ENCODE peak calls at places on chromosomes 6 and 20, in eight cellular contexts. One of them, this sample, is unnamed.

GRCh38 chr6:81713205-81713604 is 39.3 kb downstream of the TENT5A start:
- DNase-seq in dorsolateral prefrontal cortex: no peak
- DNase-seq in CD4-positive, CD25-positive, alpha-beta regulatory T cell: no peak
- DNase-seq in stimulated activated CD8-positive, alpha-beta memory T cell treated with anti-CD3 and anti-CD28 coated beads, Interleukin-2, amount 100 ng/mL, for 1 hour: no peak
- DNase-seq in GM19239: no peak
- DNase-seq in Jurkat, Clone E6-1: no peak
- DNase-seq in A172: no peak
- DNase-seq in hypothalamus: no peak
- DNase-seq in this sample: no peak

GRCh38 chr6:134813146-134813545 is 136.8 kb downstream of the ALDH8A1 start:
- DNase-seq in A172: peak
- DNase-seq in stimulated activated CD8-positive, alpha-beta memory T cell treated with anti-CD3 and anti-CD28 coated beads, Interleukin-2, amount 100 ng/mL, for 1 hour: no peak
- DNase-seq in hypothalamus: no peak
- DNase-seq in CD4-positive, CD25-positive, alpha-beta regulatory T cell: no peak
- DNase-seq in dorsolateral prefrontal cortex: no peak
- DNase-seq in GM19239: no peak
- DNase-seq in Jurkat, Clone E6-1: no peak
- DNase-seq in this sample: no peak

GRCh38 chr6:63676412-63677114 is 41.0 kb downstream of the PHF3 start:
- DNase-seq in A172: no peak
- DNase-seq in dorsolateral prefrontal cortex: no peak
- DNase-seq in stimulated activated CD8-positive, alpha-beta memory T cell treated with anti-CD3 and anti-CD28 coated beads, Interleukin-2, amount 100 ng/mL, for 1 hour: no peak
- DNase-seq in Jurkat, Clone E6-1: no peak
- DNase-seq in CD4-positive, CD25-positive, alpha-beta regulatory T cell: no peak
- DNase-seq in GM19239: no peak
- DNase-seq in hypothalamus: no peak
- DNase-seq in this sample: no peak

GRCh38 chr6:47371875-47372255 is 62.2 kb upstream of the TNFRSF21 start:
- DNase-seq in A172: no peak
- DNase-seq in Jurkat, Clone E6-1: no peak
- DNase-seq in stimulated activated CD8-positive, alpha-beta memory T cell treated with anti-CD3 and anti-CD28 coated beads, Interleukin-2, amount 100 ng/mL, for 1 hour: no peak
- DNase-seq in dorsolateral prefrontal cortex: no peak
- DNase-seq in hypothalamus: no peak
- DNase-seq in GM19239: no peak
- DNase-seq in CD4-positive, CD25-positive, alpha-beta regulatory T cell: no peak
- DNase-seq in this sample: no peak

GRCh38 chr6:6678185-6678671 is 89.7 kb downstream of the LY86 start:
- DNase-seq in A172: peak
- DNase-seq in dorsolateral prefrontal cortex: no peak
- DNase-seq in Jurkat, Clone E6-1: no peak
- DNase-seq in hypothalamus: no peak
- DNase-seq in GM19239: no peak
- DNase-seq in stimulated activated CD8-positive, alpha-beta memory T cell treated with anti-CD3 and anti-CD28 coated beads, Interleukin-2, amount 100 ng/mL, for 1 hour: no peak
- DNase-seq in CD4-positive, CD25-positive, alpha-beta regulatory T cell: no peak
- DNase-seq in this sample: no peak

GRCh38 chr20:10919549-10920140 is 245.8 kb upstream of the JAG1 start:
- DNase-seq in Jurkat, Clone E6-1: no peak
- DNase-seq in dorsolateral prefrontal cortex: no peak
- DNase-seq in CD4-positive, CD25-positive, alpha-beta regulatory T cell: no peak
- DNase-seq in stimulated activated CD8-positive, alpha-beta memory T cell treated with anti-CD3 and anti-CD28 coated beads, Interleukin-2, amount 100 ng/mL, for 1 hour: no peak
- DNase-seq in GM19239: no peak
- DNase-seq in A172: peak
- DNase-seq in hypothalamus: no peak
- DNase-seq in this sample: no peak

GRCh38 chr20:50646483-50646996 is 44.8 kb downstream of the RIPOR3 start:
- DNase-seq in A172: no peak
- DNase-seq in stimulated activated CD8-positive, alpha-beta memory T cell treated with anti-CD3 and anti-CD28 coated beads, Interleukin-2, amount 100 ng/mL, for 1 hour: no peak
- DNase-seq in hypothalamus: no peak
- DNase-seq in Jurkat, Clone E6-1: no peak
- DNase-seq in CD4-positive, CD25-positive, alpha-beta regulatory T cell: no peak
- DNase-seq in GM19239: no peak
- DNase-seq in dorsolateral prefrontal cortex: no peak
- DNase-seq in this sample: no peak

GRCh38 chr6:105898286-105898685 is 187.8 kb upstream of the PRDM1 start:
- DNase-seq in GM19239: no peak
- DNase-seq in hypothalamus: no peak
- DNase-seq in CD4-positive, CD25-positive, alpha-beta regulatory T cell: no peak
- DNase-seq in dorsolateral prefrontal cortex: no peak
- DNase-seq in stimulated activated CD8-positive, alpha-beta memory T cell treated with anti-CD3 and anti-CD28 coated beads, Interleukin-2, amount 100 ng/mL, for 1 hour: no peak
- DNase-seq in A172: peak
- DNase-seq in Jurkat, Clone E6-1: no peak
- DNase-seq in this sample: no peak

GRCh38 chr20:1856419-1856818 is 38.8 kb upstream of the SIRPA start:
- DNase-seq in dorsolateral prefrontal cortex: no peak
- DNase-seq in CD4-positive, CD25-positive, alpha-beta regulatory T cell: no peak
- DNase-seq in GM19239: no peak
- DNase-seq in hypothalamus: no peak
- DNase-seq in stimulated activated CD8-positive, alpha-beta memory T cell treated with anti-CD3 and anti-CD28 coated beads, Interleukin-2, amount 100 ng/mL, for 1 hour: no peak
- DNase-seq in Jurkat, Clone E6-1: no peak
- DNase-seq in A172: no peak
- DNase-seq in this sample: no peak

GRCh38 chr20:43870484-43870883 is 44.2 kb upstream of the TOX2 start:
- DNase-seq in GM19239: no peak
- DNase-seq in Jurkat, Clone E6-1: no peak
- DNase-seq in CD4-positive, CD25-positive, alpha-beta regulatory T cell: no peak
- DNase-seq in hypothalamus: no peak
- DNase-seq in A172: peak
- DNase-seq in stimulated activated CD8-positive, alpha-beta memory T cell treated with anti-CD3 and anti-CD28 coated beads, Interleukin-2, amount 100 ng/mL, for 1 hour: no peak
- DNase-seq in dorsolateral prefrontal cortex: no peak
- DNase-seq in this sample: no peak

GRCh38 chr20:1965520-1966278 is 28.2 kb downstream of the PDYN start:
- DNase-seq in Jurkat, Clone E6-1: peak
- DNase-seq in GM19239: peak
- DNase-seq in stimulated activated CD8-positive, alpha-beta memory T cell treated with anti-CD3 and anti-CD28 coated beads, Interleukin-2, amount 100 ng/mL, for 1 hour: peak
- DNase-seq in hypothalamus: peak
- DNase-seq in A172: peak
- DNase-seq in CD4-positive, CD25-positive, alpha-beta regulatory T cell: peak
- DNase-seq in dorsolateral prefrontal cortex: peak
- DNase-seq in this sample: no peak

GRCh38 chr20:47370850-47371782 is 14.6 kb upstream of the ZMYND8 start:
- DNase-seq in hypothalamus: no peak
- DNase-seq in GM19239: no peak
- DNase-seq in dorsolateral prefrontal cortex: no peak
- DNase-seq in CD4-positive, CD25-positive, alpha-beta regulatory T cell: no peak
- DNase-seq in stimulated activated CD8-positive, alpha-beta memory T cell treated with anti-CD3 and anti-CD28 coated beads, Interleukin-2, amount 100 ng/mL, for 1 hour: no peak
- DNase-seq in Jurkat, Clone E6-1: no peak
- DNase-seq in A172: no peak
- DNase-seq in this sample: no peak

GRCh38 chr6:125747589-125748533 is 1.6 kb upstream of the HEY2 start:
- DNase-seq in stimulated activated CD8-positive, alpha-beta memory T cell treated with anti-CD3 and anti-CD28 coated beads, Interleukin-2, amount 100 ng/mL, for 1 hour: no peak
- DNase-seq in GM19239: no peak
- DNase-seq in hypothalamus: peak
- DNase-seq in Jurkat, Clone E6-1: no peak
- DNase-seq in A172: no peak
- DNase-seq in CD4-positive, CD25-positive, alpha-beta regulatory T cell: peak
- DNase-seq in dorsolateral prefrontal cortex: peak
- DNase-seq in this sample: peak

GRCh38 chr6:2760882-2761842 is 4.0 kb upstream of the WRNIP1 start:
- DNase-seq in Jurkat, Clone E6-1: peak
- DNase-seq in A172: no peak
- DNase-seq in stimulated activated CD8-positive, alpha-beta memory T cell treated with anti-CD3 and anti-CD28 coated beads, Interleukin-2, amount 100 ng/mL, for 1 hour: no peak
- DNase-seq in dorsolateral prefrontal cortex: no peak
- DNase-seq in GM19239: no peak
- DNase-seq in hypothalamus: no peak
- DNase-seq in CD4-positive, CD25-positive, alpha-beta regulatory T cell: peak
- DNase-seq in this sample: no peak

GRCh38 chr20:2917266-2917665 is 44.0 kb downstream of the PTPRA start:
- DNase-seq in stimulated activated CD8-positive, alpha-beta memory T cell treated with anti-CD3 and anti-CD28 coated beads, Interleukin-2, amount 100 ng/mL, for 1 hour: no peak
- DNase-seq in GM19239: no peak
- DNase-seq in dorsolateral prefrontal cortex: no peak
- DNase-seq in CD4-positive, CD25-positive, alpha-beta regulatory T cell: no peak
- DNase-seq in Jurkat, Clone E6-1: no peak
- DNase-seq in hypothalamus: no peak
- DNase-seq in A172: no peak
- DNase-seq in this sample: no peak

GRCh38 chr6:5401845-5402738 is 140.8 kb downstream of the FARS2 start:
- DNase-seq in stimulated activated CD8-positive, alpha-beta memory T cell treated with anti-CD3 and anti-CD28 coated beads, Interleukin-2, amount 100 ng/mL, for 1 hour: no peak
- DNase-seq in Jurkat, Clone E6-1: no peak
- DNase-seq in dorsolateral prefrontal cortex: no peak
- DNase-seq in hypothalamus: no peak
- DNase-seq in A172: no peak
- DNase-seq in GM19239: no peak
- DNase-seq in CD4-positive, CD25-positive, alpha-beta regulatory T cell: no peak
- DNase-seq in this sample: no peak

GRCh38 chr20:10433014-10433622 is 904 bp downstream of the MKKS start:
- DNase-seq in hypothalamus: no peak
- DNase-seq in CD4-positive, CD25-positive, alpha-beta regulatory T cell: no peak
- DNase-seq in GM19239: no peak
- DNase-seq in Jurkat, Clone E6-1: no peak
- DNase-seq in dorsolateral prefrontal cortex: no peak
- DNase-seq in A172: no peak
- DNase-seq in stimulated activated CD8-positive, alpha-beta memory T cell treated with anti-CD3 and anti-CD28 coated beads, Interleukin-2, amount 100 ng/mL, for 1 hour: no peak
- DNase-seq in this sample: no peak

GRCh38 chr20:44039147-44039546 is 124.5 kb downstream of the TOX2 start:
- DNase-seq in A172: no peak
- DNase-seq in GM19239: no peak
- DNase-seq in hypothalamus: no peak
- DNase-seq in Jurkat, Clone E6-1: no peak
- DNase-seq in dorsolateral prefrontal cortex: no peak
- DNase-seq in CD4-positive, CD25-positive, alpha-beta regulatory T cell: no peak
- DNase-seq in stimulated activated CD8-positive, alpha-beta memory T cell treated with anti-CD3 and anti-CD28 coated beads, Interleukin-2, amount 100 ng/mL, for 1 hour: no peak
- DNase-seq in this sample: no peak

GRCh38 chr20:54176610-54177009 is 2.8 kb upstream of the CYP24A1 start:
- DNase-seq in stimulated activated CD8-positive, alpha-beta memory T cell treated with anti-CD3 and anti-CD28 coated beads, Interleukin-2, amount 100 ng/mL, for 1 hour: no peak
- DNase-seq in dorsolateral prefrontal cortex: no peak
- DNase-seq in A172: peak
- DNase-seq in Jurkat, Clone E6-1: no peak
- DNase-seq in CD4-positive, CD25-positive, alpha-beta regulatory T cell: no peak
- DNase-seq in GM19239: no peak
- DNase-seq in hypothalamus: no peak
- DNase-seq in this sample: no peak

GRCh38 chr6:112139052-112139451 is 51.7 kb downstream of the FAM229B start:
- DNase-seq in dorsolateral prefrontal cortex: no peak
- DNase-seq in GM19239: no peak
- DNase-seq in hypothalamus: no peak
- DNase-seq in A172: no peak
- DNase-seq in stimulated activated CD8-positive, alpha-beta memory T cell treated with anti-CD3 and anti-CD28 coated beads, Interleukin-2, amount 100 ng/mL, for 1 hour: no peak
- DNase-seq in CD4-positive, CD25-positive, alpha-beta regulatory T cell: no peak
- DNase-seq in Jurkat, Clone E6-1: no peak
- DNase-seq in this sample: no peak

GRCh38 chr6:28490191-28490890 is 25.3 kb downstream of the GPX6 start:
- DNase-seq in A172: peak
- DNase-seq in Jurkat, Clone E6-1: no peak
- DNase-seq in stimulated activated CD8-positive, alpha-beta memory T cell treated with anti-CD3 and anti-CD28 coated beads, Interleukin-2, amount 100 ng/mL, for 1 hour: no peak
- DNase-seq in dorsolateral prefrontal cortex: no peak
- DNase-seq in GM19239: no peak
- DNase-seq in CD4-positive, CD25-positive, alpha-beta regulatory T cell: no peak
- DNase-seq in hypothalamus: no peak
- DNase-seq in this sample: no peak

GRCh38 chr20:41476013-41476441 is 109.4 kb upstream of the EMILIN3 start:
- DNase-seq in dorsolateral prefrontal cortex: no peak
- DNase-seq in Jurkat, Clone E6-1: no peak
- DNase-seq in A172: peak
- DNase-seq in CD4-positive, CD25-positive, alpha-beta regulatory T cell: no peak
- DNase-seq in hypothalamus: no peak
- DNase-seq in GM19239: no peak
- DNase-seq in stimulated activated CD8-positive, alpha-beta memory T cell treated with anti-CD3 and anti-CD28 coated beads, Interleukin-2, amount 100 ng/mL, for 1 hour: no peak
- DNase-seq in this sample: no peak

GRCh38 chr20:58851221-58851968 is 693 bp upstream of the GNAS-AS1 start:
- DNase-seq in dorsolateral prefrontal cortex: no peak
- DNase-seq in hypothalamus: no peak
- DNase-seq in stimulated activated CD8-positive, alpha-beta memory T cell treated with anti-CD3 and anti-CD28 coated beads, Interleukin-2, amount 100 ng/mL, for 1 hour: no peak
- DNase-seq in Jurkat, Clone E6-1: no peak
- DNase-seq in GM19239: no peak
- DNase-seq in CD4-positive, CD25-positive, alpha-beta regulatory T cell: no peak
- DNase-seq in A172: no peak
- DNase-seq in this sample: no peak

GRCh38 chr20:50931048-50931305 is 260 bp downstream of the ADNP start:
- DNase-seq in hypothalamus: no peak
- DNase-seq in CD4-positive, CD25-positive, alpha-beta regulatory T cell: no peak
- DNase-seq in A172: no peak
- DNase-seq in Jurkat, Clone E6-1: no peak
- DNase-seq in stimulated activated CD8-positive, alpha-beta memory T cell treated with anti-CD3 and anti-CD28 coated beads, Interleukin-2, amount 100 ng/mL, for 1 hour: peak
- DNase-seq in GM19239: peak
- DNase-seq in dorsolateral prefrontal cortex: no peak
- DNase-seq in this sample: no peak

GRCh38 chr20:34475979-34476736 is 40.1 kb upstream of the DYNLRB1 start:
- DNase-seq in GM19239: peak
- DNase-seq in CD4-positive, CD25-positive, alpha-beta regulatory T cell: peak
- DNase-seq in A172: no peak
- DNase-seq in Jurkat, Clone E6-1: no peak
- DNase-seq in dorsolateral prefrontal cortex: peak
- DNase-seq in hypothalamus: peak
- DNase-seq in stimulated activated CD8-positive, alpha-beta memory T cell treated with anti-CD3 and anti-CD28 coated beads, Interleukin-2, amount 100 ng/mL, for 1 hour: peak
- DNase-seq in this sample: no peak

GRCh38 chr6:95364016-95364604 is 213.2 kb upstream of the MANEA start:
- DNase-seq in A172: peak
- DNase-seq in GM19239: peak
- DNase-seq in Jurkat, Clone E6-1: peak
- DNase-seq in dorsolateral prefrontal cortex: no peak
- DNase-seq in CD4-positive, CD25-positive, alpha-beta regulatory T cell: no peak
- DNase-seq in hypothalamus: no peak
- DNase-seq in stimulated activated CD8-positive, alpha-beta memory T cell treated with anti-CD3 and anti-CD28 coated beads, Interleukin-2, amount 100 ng/mL, for 1 hour: no peak
- DNase-seq in this sample: no peak

GRCh38 chr6:56096454-56096853 is 150.9 kb downstream of the COL21A1 start:
- DNase-seq in dorsolateral prefrontal cortex: no peak
- DNase-seq in Jurkat, Clone E6-1: no peak
- DNase-seq in GM19239: no peak
- DNase-seq in CD4-positive, CD25-positive, alpha-beta regulatory T cell: no peak
- DNase-seq in hypothalamus: no peak
- DNase-seq in A172: no peak
- DNase-seq in stimulated activated CD8-positive, alpha-beta memory T cell treated with anti-CD3 and anti-CD28 coated beads, Interleukin-2, amount 100 ng/mL, for 1 hour: no peak
- DNase-seq in this sample: no peak

GRCh38 chr6:52612336-52613096 is 35.7 kb upstream of the TRAM2 start:
- DNase-seq in Jurkat, Clone E6-1: no peak
- DNase-seq in GM19239: no peak
- DNase-seq in CD4-positive, CD25-positive, alpha-beta regulatory T cell: no peak
- DNase-seq in stimulated activated CD8-positive, alpha-beta memory T cell treated with anti-CD3 and anti-CD28 coated beads, Interleukin-2, amount 100 ng/mL, for 1 hour: no peak
- DNase-seq in A172: peak
- DNase-seq in dorsolateral prefrontal cortex: no peak
- DNase-seq in hypothalamus: no peak
- DNase-seq in this sample: no peak

GRCh38 chr6:13643125-13643524 is 28.0 kb downstream of the NOL7 start:
- DNase-seq in CD4-positive, CD25-positive, alpha-beta regulatory T cell: no peak
- DNase-seq in stimulated activated CD8-positive, alpha-beta memory T cell treated with anti-CD3 and anti-CD28 coated beads, Interleukin-2, amount 100 ng/mL, for 1 hour: no peak
- DNase-seq in Jurkat, Clone E6-1: no peak
- DNase-seq in dorsolateral prefrontal cortex: no peak
- DNase-seq in A172: no peak
- DNase-seq in GM19239: no peak
- DNase-seq in hypothalamus: no peak
- DNase-seq in this sample: no peak

GRCh38 chr6:22954749-22955385 is 385.5 kb downstream of the HDGFL1 start:
- DNase-seq in hypothalamus: no peak
- DNase-seq in dorsolateral prefrontal cortex: no peak
- DNase-seq in GM19239: no peak
- DNase-seq in A172: no peak
- DNase-seq in CD4-positive, CD25-positive, alpha-beta regulatory T cell: no peak
- DNase-seq in stimulated activated CD8-positive, alpha-beta memory T cell treated with anti-CD3 and anti-CD28 coated beads, Interleukin-2, amount 100 ng/mL, for 1 hour: no peak
- DNase-seq in Jurkat, Clone E6-1: peak
- DNase-seq in this sample: no peak

GRCh38 chr6:43962458-43962857 is 164.8 kb downstream of the MRPL14 start:
- DNase-seq in Jurkat, Clone E6-1: no peak
- DNase-seq in CD4-positive, CD25-positive, alpha-beta regulatory T cell: no peak
- DNase-seq in GM19239: no peak
- DNase-seq in hypothalamus: no peak
- DNase-seq in dorsolateral prefrontal cortex: no peak
- DNase-seq in stimulated activated CD8-positive, alpha-beta memory T cell treated with anti-CD3 and anti-CD28 coated beads, Interleukin-2, amount 100 ng/mL, for 1 hour: no peak
- DNase-seq in A172: no peak
- DNase-seq in this sample: no peak

GRCh38 chr6:56370127-56370540 is 122.8 kb upstream of the COL21A1 start:
- DNase-seq in GM19239: no peak
- DNase-seq in CD4-positive, CD25-positive, alpha-beta regulatory T cell: no peak
- DNase-seq in hypothalamus: no peak
- DNase-seq in dorsolateral prefrontal cortex: no peak
- DNase-seq in A172: no peak
- DNase-seq in Jurkat, Clone E6-1: no peak
- DNase-seq in stimulated activated CD8-positive, alpha-beta memory T cell treated with anti-CD3 and anti-CD28 coated beads, Interleukin-2, amount 100 ng/mL, for 1 hour: no peak
- DNase-seq in this sample: no peak

GRCh38 chr6:34243131-34243771 is 5.6 kb downstream of the SMIM29 start:
- DNase-seq in hypothalamus: no peak
- DNase-seq in Jurkat, Clone E6-1: no peak
- DNase-seq in GM19239: no peak
- DNase-seq in CD4-positive, CD25-positive, alpha-beta regulatory T cell: no peak
- DNase-seq in dorsolateral prefrontal cortex: no peak
- DNase-seq in A172: peak
- DNase-seq in stimulated activated CD8-positive, alpha-beta memory T cell treated with anti-CD3 and anti-CD28 coated beads, Interleukin-2, amount 100 ng/mL, for 1 hour: no peak
- DNase-seq in this sample: peak

GRCh38 chr6:17291778-17292177 is 10.6 kb downstream of the RBM24 start:
- DNase-seq in CD4-positive, CD25-positive, alpha-beta regulatory T cell: no peak
- DNase-seq in dorsolateral prefrontal cortex: no peak
- DNase-seq in Jurkat, Clone E6-1: no peak
- DNase-seq in GM19239: no peak
- DNase-seq in stimulated activated CD8-positive, alpha-beta memory T cell treated with anti-CD3 and anti-CD28 coated beads, Interleukin-2, amount 100 ng/mL, for 1 hour: no peak
- DNase-seq in hypothalamus: no peak
- DNase-seq in A172: no peak
- DNase-seq in this sample: no peak